ENCODE peak calls at places on chromosomes 1 and 21, in five cellular contexts. S is SW 1271; U is CD8-positive, alpha-beta T cell; D is smooth muscle cell of the brain vasculature; K is naive thymus-derived CD8-positive, alpha-beta T cell. E is an unnamed sample.

GRCh38 chr1:229064320-229064908 is 206.5 kb upstream of the RAB4A start:
- DNase-seq in D (no peak), U (no peak), S (no peak), K (no peak), E (no peak)

GRCh38 chr1:214582289-214582891 is 20.6 kb upstream of the CENPF start:
- DNase-seq in S (no peak), K (no peak), U (no peak), D (no peak), E (no peak)

GRCh38 chr1:167629681-167630567 is at the start of gene RCSD1:
- DNase-seq in K (peak), U (peak), D (no peak), S (no peak), E (peak)

GRCh38 chr1:18607289-18607760 is 23.3 kb upstream of the PAX7 start:
- DNase-seq in S (no peak), K (no peak), D (no peak), U (no peak), E (no peak)

GRCh38 chr1:171727778-171728177 is 14.1 kb downstream of the VAMP4 start:
- DNase-seq in D (no peak), U (no peak), S (no peak), K (no peak), E (no peak)

GRCh38 chr1:182080955-182081582 is 19.6 kb upstream of the ZNF648 start:
- DNase-seq in K (peak), D (no peak), U (no peak), S (no peak), E (no peak)

GRCh38 chr1:244969355-244970235 is 105.3 kb upstream of the HNRNPU start:
- DNase-seq in D (peak), K (peak), U (peak), S (peak), E (peak)

GRCh38 chr1:207823880-207824566 is 72.2 kb downstream of the CD46 start:
- DNase-seq in U (peak), D (peak), S (no peak), K (peak), E (peak)

GRCh38 chr21:30935889-30936168 is 54.4 kb upstream of the KRTAP11-1 start:
- DNase-seq in K (no peak), U (no peak), D (no peak), S (no peak), E (no peak)

GRCh38 chr1:179089827-179090482 is 8.1 kb downstream of the TOR3A start:
- DNase-seq in U (no peak), S (no peak), K (no peak), D (no peak), E (no peak)

GRCh38 chr1:235067396-235068154 is 61.1 kb downstream of the TOMM20 start:
- DNase-seq in S (peak), U (no peak), D (peak), K (no peak), E (no peak)

GRCh38 chr1:86239490-86239889 is 82.9 kb upstream of the COL24A1 start:
- DNase-seq in D (no peak), K (no peak), U (no peak), S (no peak), E (no peak)

GRCh38 chr1:27571439-27572018 is 32.4 kb downstream of the AHDC1 start:
- DNase-seq in U (no peak), D (no peak), K (no peak), S (no peak), E (no peak)

GRCh38 chr1:162028726-162029125 is 5.1 kb upstream of the OLFML2B start:
- DNase-seq in K (no peak), D (no peak), U (no peak), S (no peak), E (no peak)

GRCh38 chr1:38804062-38804886 is 55.3 kb downstream of the RRAGC start:
- DNase-seq in S (no peak), D (no peak), U (no peak), K (no peak), E (no peak)

GRCh38 chr1:210883821-210884220 is 250.1 kb downstream of the KCNH1 start:
- DNase-seq in S (no peak), U (no peak), D (no peak), K (no peak), E (no peak)

GRCh38 chr1:59272507-59272906 is 24.4 kb upstream of the FGGY start:
- DNase-seq in D (no peak), S (no peak), U (no peak), K (no peak), E (no peak)

GRCh38 chr1:86471296-86471695 is 2.6 kb downstream of the CLCA1 start:
- DNase-seq in K (no peak), U (no peak), D (no peak), S (no peak), E (no peak)

E was measured in CD4-positive, alpha-beta memory T cell.